ENCODE peak calls at places on chromosomes 16 and 17, in four cellular contexts. H, F, X and U are unnamed samples.

GRCh38 chr17:67679225-67679624 is 38.5 kb upstream of the NOL11 start:
- DNase-seq in H (no peak), F (no peak), X (no peak), U (no peak)

GRCh38 chr16:727291-727977 is 528 bp downstream of the HAGHL start:
- DNase-seq in H (no peak), F (peak), X (no peak), U (peak)

GRCh38 chr17:72693147-72693878 is 399.2 kb downstream of the SLC39A11 start:
- DNase-seq in H (no peak), F (no peak), X (no peak), U (no peak)

GRCh38 chr17:7281953-7282751 is 634 bp downstream of the SLC2A4 start:
- DNase-seq in H (no peak), F (peak), X (no peak), U (no peak)

GRCh38 chr16:648071-648785 is 937 bp upstream of the WDR90 start:
- DNase-seq in H (no peak), F (no peak), X (no peak), U (peak)

GRCh38 chr17:75352079-75352569 is 53.4 kb downstream of the GRB2 start:
- DNase-seq in H (no peak), F (no peak), X (no peak), U (no peak)

GRCh38 chr17:19022747-19023146 is 18.2 kb upstream of the FAM83G start:
- DNase-seq in H (no peak), F (no peak), X (no peak), U (no peak)

GRCh38 chr17:48791128-48792032 is 25.6 kb downstream of the TTLL6 start:
- DNase-seq in H (no peak), F (peak), X (peak), U (peak)

GRCh38 chr16:57407521-57408353 is 3.2 kb downstream of the CCL17 start:
- DNase-seq in H (no peak), F (no peak), X (no peak), U (no peak)

GRCh38 chr17:79691931-79692330 is 38.8 kb upstream of the ENPP7 start:
- DNase-seq in H (no peak), F (no peak), X (no peak), U (no peak)

GRCh38 chr16:11799509-11800384 is 2.7 kb upstream of the ZC3H7A start:
- DNase-seq in H (no peak), F (no peak), X (no peak), U (no peak)

GRCh38 chr16:12090162-12090552 is 113.6 kb downstream of the SNX29 start:
- DNase-seq in H (no peak), F (no peak), X (no peak), U (no peak)

GRCh38 chr16:24848065-24848464 is 2.3 kb downstream of the SLC5A11 start:
- DNase-seq in H (no peak), F (no peak), X (no peak), U (peak)

GRCh38 chr17:40560592-40561293 is 4.5 kb downstream of the CCR7 start:
- DNase-seq in H (peak), F (peak), X (no peak), U (no peak)

GRCh38 chr17:13544755-13545154 is 57.0 kb downstream of the HS3ST3A1 start:
- DNase-seq in H (no peak), F (no peak), X (no peak), U (no peak)

GRCh38 chr17:57566724-57567123 is 178.4 kb downstream of the CCDC182 start:
- DNase-seq in H (no peak), F (no peak), X (no peak), U (no peak)

GRCh38 chr16:73125860-73126259 is 77.9 kb upstream of the ZFHX3 start:
- DNase-seq in H (no peak), F (no peak), X (peak), U (no peak)

GRCh38 chr16:81158964-81159363 is 62.8 kb upstream of the GCSH start:
- DNase-seq in H (no peak), F (no peak), X (no peak), U (no peak)

GRCh38 chr17:46929413-46929812 is 6.5 kb downstream of the GOSR2 start:
- DNase-seq in H (no peak), F (no peak), X (no peak), U (peak)

GRCh38 chr16:88768041-88768876 is 16.8 kb downstream of the PIEZO1 start:
- DNase-seq in H (no peak), F (peak), X (no peak), U (no peak)

GRCh38 chr16:84412262-84412661 is 43.9 kb downstream of the ATP2C2 start:
- DNase-seq in H (no peak), F (no peak), X (no peak), U (no peak)

GRCh38 chr16:73427177-73427576 is 379.2 kb upstream of the ZFHX3 start:
- DNase-seq in H (no peak), F (no peak), X (no peak), U (no peak)

GRCh38 chr17:7853693-7854043 is 1.2 kb upstream of the TMEM88 start:
- DNase-seq in H (peak), F (no peak), X (no peak), U (no peak)

GRCh38 chr17:34393401-34393800 is 30.4 kb upstream of the CCL1 start:
- DNase-seq in H (no peak), F (no peak), X (no peak), U (no peak)

GRCh38 chr17:59391026-59391425 is 59.6 kb downstream of the YPEL2 start:
- DNase-seq in H (no peak), F (no peak), X (no peak), U (no peak)

GRCh38 chr16:10972956-10973464 is 28.6 kb downstream of the CLEC16A start:
- DNase-seq in H (no peak), F (no peak), X (no peak), U (no peak)

GRCh38 chr16:35480361-35480760 is 2020.9 kb downstream of the TP53TG3F start:
- DNase-seq in H (no peak), F (no peak), X (no peak), U (no peak)

GRCh38 chr16:73166394-73166971 is 118.6 kb upstream of the ZFHX3 start:
- DNase-seq in H (no peak), F (no peak), X (no peak), U (no peak)

GRCh38 chr16:30382398-30383015 is at the start of gene SEPTIN1:
- DNase-seq in H (peak), F (no peak), X (no peak), U (no peak)